ENCODE peak calls at places on chromosomes 13 and 19, in seven cellular contexts. T is hepatocyte, F is psoas muscle, I is pancreas, R is cardiac muscle cell, C is tibial nerve, D is Peyer's patch. K is an unnamed sample. For H3K4me1 and H3K36me3, the result is how much of the 10 kb centered on the place peaks cover.

GRCh38 chr19:56170261-56170660 is 5.5 kb upstream of the GALP start:
- DNase-seq in T (peak), F (no peak), I (peak), R (peak), C (no peak), D (peak), K (peak)

GRCh38 chr19:6423499-6424189 is 967 bp downstream of the KHSRP start:
- DNase-seq in T (peak), F (no peak), I (peak), R (peak), C (no peak), D (peak), K (no peak)

GRCh38 chr19:18292810-18293641 is 11.6 kb upstream of the JUND start:
- DNase-seq in T (peak), F (peak), I (peak), R (peak), C (peak), D (peak), K (peak)

GRCh38 chr19:15640294-15640903 is at the start of gene CYP4F3:
- DNase-seq in T (no peak), F (no peak), I (peak), R (peak), C (peak), D (peak), K (peak)

GRCh38 chr19:33460221-33460908 is 61.2 kb downstream of the PEPD start:
- DNase-seq in T (no peak), F (no peak), I (no peak), R (no peak), C (no peak), D (peak), K (peak)

GRCh38 chr13:36979361-36980040 is 19.6 kb downstream of the ALG5 start:
- DNase-seq in T (no peak), F (no peak), I (no peak), R (peak), C (no peak), D (no peak), K (no peak)

GRCh38 chr13:26971990-26972888 is 199.4 kb downstream of the USP12 start:
- DNase-seq in T (peak), F (no peak), I (peak), R (peak), C (no peak), D (peak), K (peak)

GRCh38 chr19:45160870-45161714 is at the start of gene NKPD1:
- DNase-seq in T (peak), F (no peak), I (peak), R (no peak), C (no peak), D (peak), K (peak)

GRCh38 chr19:30609656-30610270 is 237.6 kb downstream of the ZNF536 start:
- DNase-seq in T (no peak), F (no peak), I (no peak), R (no peak), C (no peak), D (no peak), K (no peak)

GRCh38 chr19:47509973-47510372 is 4.9 kb downstream of the NAPA start:
- DNase-seq in T (no peak), F (peak), I (peak), R (no peak), C (no peak), D (no peak), K (no peak)

GRCh38 chr13:37202264-37202663 is 96.8 kb upstream of the CSNK1A1L start:
- DNase-seq in T (no peak), F (no peak), I (no peak), R (no peak), C (no peak), D (no peak), K (no peak)

GRCh38 chr19:16338470-16339360 is 14.1 kb downstream of the KLF2 start:
- DNase-seq in T (no peak), F (no peak), I (no peak), R (peak), C (no peak), D (no peak), K (peak)

GRCh38 chr13:107374038-107374437 is 806.1 kb upstream of the ARGLU1 start:
- DNase-seq in T (no peak), F (no peak), I (no peak), R (no peak), C (no peak), D (no peak), K (no peak)

GRCh38 chr19:42270346-42271044 is 1.4 kb downstream of the CIC start:
- DNase-seq in T (no peak), F (peak), I (peak), R (peak), C (no peak), D (peak), K (peak)

GRCh38 chr13:109385161-109385560 is 401.2 kb downstream of the IRS2 start:
- DNase-seq in T (peak), F (no peak), I (no peak), R (peak), C (no peak), D (no peak), K (no peak)

DNA sequence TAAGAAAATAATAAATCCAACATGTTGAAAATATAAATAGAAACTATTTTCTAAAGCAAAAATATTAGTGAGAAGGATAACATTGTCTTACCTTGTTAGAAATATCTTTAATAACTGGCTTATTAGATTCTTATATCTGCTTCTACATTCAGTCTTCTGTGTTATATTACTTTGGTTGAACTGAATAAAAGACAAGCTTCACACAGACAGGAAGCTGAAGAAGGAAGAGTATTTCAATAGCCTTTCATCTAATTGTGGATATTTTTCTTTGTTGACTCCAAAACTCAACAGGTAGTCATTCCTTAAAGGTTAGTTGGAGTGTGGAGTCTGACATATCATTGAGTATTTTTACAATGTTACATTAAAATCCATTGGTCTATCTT is 10.9 kb downstream of the SETDB2 start:
- DNase-seq in T (no peak), F (no peak), I (no peak), R (no peak), C (no peak), D (no peak), K (no peak)
- H3K4me1 ChIP-seq in T (under half), F (under half), I (under half), R (under half), C (under half), D (under half), K (under half)

DNA sequence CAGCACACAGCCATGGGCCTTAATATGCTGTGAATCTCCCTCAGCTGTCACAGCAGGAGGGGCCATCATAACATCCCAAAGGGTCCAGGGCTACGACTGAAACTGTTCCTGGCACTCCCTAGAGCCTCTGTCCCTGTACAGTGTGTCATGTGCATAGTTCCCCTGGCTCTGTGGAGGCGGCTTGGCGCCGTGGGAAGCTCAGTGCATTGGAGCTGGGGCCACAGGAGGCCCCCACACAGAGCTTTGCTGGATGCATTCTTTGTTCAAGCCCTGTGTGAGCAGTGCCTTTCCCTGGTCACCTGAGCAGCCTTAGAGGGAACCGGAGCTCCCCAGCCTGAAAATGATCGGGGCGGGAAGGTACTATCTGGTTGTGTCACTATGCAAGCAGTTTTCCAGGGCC is 21.4 kb downstream of the UBXN6 start:
- DNase-seq in T (no peak), F (no peak), I (no peak), R (no peak), C (no peak), D (no peak), K (no peak)
- H3K36me3 ChIP-seq in T (under half), F (under half), I (under half), R (under half), C (under half), D (under half), K (under half)

GRCh38 chr13:46386426-46386995 is 541 bp downstream of the RUBCNL start:
- DNase-seq in T (no peak), F (no peak), I (no peak), R (no peak), C (no peak), D (no peak), K (no peak)

GRCh38 chr13:46388846-46389245 is 1.8 kb upstream of the RUBCNL start:
- DNase-seq in T (no peak), F (no peak), I (no peak), R (no peak), C (no peak), D (no peak), K (no peak)

GRCh38 chr13:46388308-46388707 is 1.3 kb upstream of the RUBCNL start:
- DNase-seq in T (no peak), F (no peak), I (no peak), R (no peak), C (no peak), D (no peak), K (no peak)

GRCh38 chr13:46385946-46386345 is 1.1 kb downstream of the RUBCNL start:
- DNase-seq in T (no peak), F (no peak), I (no peak), R (no peak), C (no peak), D (no peak), K (no peak)

DNA sequence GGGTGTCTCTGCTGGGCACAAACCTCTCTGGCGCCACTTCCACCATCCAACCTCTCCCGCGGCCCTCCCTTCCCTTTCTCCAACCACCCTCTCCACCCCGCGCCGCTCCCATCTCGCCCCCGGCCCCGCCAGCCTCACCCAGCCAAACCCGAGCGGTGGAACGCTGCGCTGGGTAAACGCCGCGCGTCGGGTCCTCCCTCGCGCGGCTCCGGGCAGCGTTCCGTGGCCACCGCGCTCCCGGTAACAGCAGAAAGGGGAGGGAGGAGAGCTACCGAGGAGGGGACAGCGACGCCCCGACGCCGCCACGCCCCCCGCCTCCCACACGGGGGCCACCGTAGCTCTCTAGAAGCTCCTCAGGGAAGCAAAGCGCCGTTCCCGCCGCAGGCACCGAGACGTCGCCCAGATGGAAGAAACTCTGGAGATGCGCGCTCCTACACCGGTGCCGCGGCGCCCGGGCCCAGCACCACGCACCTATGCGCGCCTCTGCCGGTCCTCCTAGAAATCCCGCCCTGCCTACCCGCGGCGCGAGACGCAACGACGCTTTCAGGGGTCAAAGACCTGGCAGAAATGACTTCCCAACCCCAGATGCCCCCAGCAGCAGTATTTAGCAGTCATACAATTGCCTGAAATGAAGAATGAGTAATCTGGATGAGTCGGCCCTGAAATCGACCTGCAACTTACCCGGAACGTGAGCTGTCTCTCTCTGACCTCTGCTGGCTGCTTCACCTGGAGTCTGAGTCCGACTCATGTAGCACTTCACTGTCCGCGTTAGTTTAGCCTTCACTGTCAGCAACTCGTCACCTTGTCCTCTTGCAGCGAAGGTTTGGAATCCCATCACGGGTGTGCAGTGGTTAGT is at the start of gene RUBCNL:
- DNase-seq in T (peak), F (peak), I (no peak), R (no peak), C (no peak), D (peak), K (peak)
- TF ChIP-seq CTCF in T (no peak), F (no peak), I (no peak), R (no peak), C (no peak), D (peak), K (no peak)

DNA sequence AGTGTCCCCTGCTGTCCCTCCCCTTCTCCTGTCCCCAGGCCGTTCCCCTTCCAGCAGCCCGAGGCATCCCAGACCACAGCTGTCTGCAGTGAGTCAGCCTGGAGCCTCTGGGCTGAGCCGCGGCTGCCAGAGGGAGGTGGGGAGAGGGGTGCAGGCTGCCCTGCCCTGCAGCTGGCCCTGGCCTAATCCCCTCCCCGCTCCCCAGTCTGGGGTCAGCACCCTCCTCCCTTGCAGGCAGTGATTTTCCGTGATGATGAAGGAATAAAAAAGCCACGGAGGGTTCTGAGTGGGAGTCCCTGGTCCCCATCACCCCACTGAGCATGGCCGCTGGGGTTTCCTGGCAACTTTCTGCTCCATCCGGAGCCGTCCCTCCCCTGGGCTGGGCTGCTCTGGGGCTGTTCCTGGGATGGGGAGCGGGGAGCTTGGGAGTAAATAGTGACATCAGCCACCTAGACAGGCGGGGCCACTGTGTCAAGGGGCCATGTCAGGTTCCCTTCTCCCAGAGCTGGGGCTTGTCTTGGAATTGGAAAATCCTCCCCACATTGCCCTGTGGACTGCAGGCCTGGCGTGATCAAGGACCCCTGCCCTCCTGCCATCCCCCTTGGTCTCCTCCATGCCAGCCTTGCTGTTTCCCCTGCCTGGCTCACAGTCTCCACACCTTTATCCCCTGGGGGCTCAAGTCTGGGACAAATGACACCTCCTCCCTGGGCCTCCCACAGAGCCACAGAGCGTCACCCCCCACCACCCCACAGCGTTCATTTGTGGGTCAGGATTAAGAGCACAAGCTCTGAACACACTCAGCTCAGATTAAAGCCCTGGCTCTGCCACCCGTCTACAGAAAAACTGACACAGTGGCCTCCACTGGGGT is 16.7 kb downstream of the SPC24 start:
- DNase-seq in T (peak), F (peak), I (peak), R (peak), C (peak), D (peak), K (peak)
- H3K4me1 ChIP-seq in T (half or more), F (under half), I (under half), R (under half), C (under half), D (under half), K (half or more)

GRCh38 chr19:1271528-1272422 is 2.6 kb downstream of the CIRBP start:
- DNase-seq in T (no peak), F (peak), I (peak), R (no peak), C (no peak), D (no peak), K (peak)

GRCh38 chr19:1270854-1271527 is 1.9 kb downstream of the CIRBP start:
- DNase-seq in T (no peak), F (no peak), I (peak), R (no peak), C (no peak), D (no peak), K (no peak)

GRCh38 chr19:1269478-1270167 is 491 bp downstream of the CIRBP start:
- DNase-seq in T (peak), F (peak), I (peak), R (peak), C (peak), D (peak), K (peak)

GRCh38 chr19:1269065-1269477 is at the start of gene CIRBP:
- DNase-seq in T (peak), F (peak), I (peak), R (peak), C (peak), D (peak), K (peak)

DNA sequence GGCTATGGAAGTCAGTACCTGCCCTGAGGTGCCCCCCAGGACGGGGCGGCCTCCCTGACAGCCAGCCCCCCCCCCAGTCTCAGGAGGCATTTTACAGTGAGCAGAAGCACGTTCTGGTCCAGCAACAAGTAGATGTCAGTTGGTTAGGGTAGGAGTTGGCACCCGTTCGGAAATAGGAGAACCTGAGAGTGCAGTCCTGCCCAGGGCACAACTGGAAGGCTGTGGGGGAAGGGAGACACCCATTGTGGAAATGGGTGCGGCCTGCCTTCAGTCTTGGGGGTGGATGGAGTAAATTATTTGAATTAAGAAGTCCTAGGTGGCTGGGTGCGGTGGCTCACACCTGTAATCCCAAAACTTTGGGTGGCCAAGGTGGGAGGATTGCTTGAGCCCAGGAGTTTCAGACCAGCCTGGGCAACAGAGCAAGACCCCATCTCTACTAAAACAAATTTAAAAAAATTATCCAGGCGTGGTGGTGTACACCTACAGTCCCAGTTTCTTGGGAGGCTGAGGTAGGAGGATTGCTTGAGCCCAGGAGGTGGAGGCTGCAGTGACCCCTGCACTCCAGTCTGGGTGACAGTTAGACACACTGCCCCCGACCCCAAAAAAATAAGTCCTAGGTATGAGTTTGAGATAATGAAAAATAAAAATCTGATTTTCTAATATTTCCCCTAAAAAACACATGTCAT is 1.2 kb downstream of the CIRBP start:
- DNase-seq in T (no peak), F (peak), I (no peak), R (no peak), C (no peak), D (no peak), K (no peak)
- H3K36me3 ChIP-seq in T (under half), F (under half), I (under half), R (under half), C (under half), D (under half), K (under half)

DNA sequence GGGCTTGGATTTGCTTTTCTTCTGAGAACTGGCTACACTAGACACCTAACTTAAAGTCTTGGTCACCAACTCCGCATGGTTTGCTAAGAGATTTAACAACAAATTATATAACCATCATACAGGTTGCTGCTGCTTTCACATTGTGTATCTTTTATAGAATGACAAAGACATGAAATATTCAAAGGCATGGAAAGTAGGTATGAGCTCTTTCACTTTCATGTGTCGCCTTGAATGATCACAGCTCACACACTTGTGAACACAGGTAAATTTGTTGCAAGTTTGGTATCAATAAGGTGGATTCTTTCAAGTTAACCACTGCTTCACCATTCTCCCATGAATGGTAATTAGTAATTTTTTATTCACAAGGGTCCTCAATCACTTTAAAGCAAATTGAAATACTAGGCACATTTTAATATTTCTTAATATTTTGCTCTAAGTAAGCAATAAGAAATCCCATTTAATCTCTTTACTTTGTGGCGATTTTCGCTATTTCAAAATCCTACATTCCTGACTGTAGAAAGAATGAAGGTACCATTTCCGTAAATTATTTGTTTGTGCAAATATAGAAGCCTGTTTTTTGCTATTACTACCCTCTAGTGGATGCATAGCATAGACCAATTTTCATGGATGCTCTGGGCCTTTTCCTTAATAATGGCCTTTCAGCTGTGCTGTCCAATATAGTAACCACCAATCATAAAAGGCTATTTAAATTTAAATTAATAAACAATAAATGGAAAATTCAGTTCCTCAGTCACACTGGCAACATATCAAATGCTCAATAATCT is 45.5 kb upstream of the FREM2 start:
- DNase-seq in T (no peak), F (no peak), I (no peak), R (peak), C (no peak), D (no peak), K (no peak)
- TF ChIP-seq CTCF in T (peak), F (no peak), I (no peak), R (peak), C (no peak), D (no peak), K (peak)